ENCODE peak calls at places on chromosomes 6 and 20, in ten cellular contexts. Y is RWPE1, L is ACHN, C is GM19239, T is activated T-cell treated with anti-CD3 and anti-CD28 coated beads for 24 hours, P is AG04449, D is HepG2, S is SJSA1, B is PC-3, R is H1. M is an unnamed sample.

GRCh38 chr6:76615395-76615794 is 542.9 kb upstream of the IMPG1 start:
- DNase-seq in S (no peak), R (no peak), T (no peak), C (no peak), P (no peak), Y (no peak), B (no peak), D (no peak), L (no peak), M (no peak)

GRCh38 chr20:963795-964194 is 38.3 kb downstream of the RSPO4 start:
- DNase-seq in C (no peak), R (no peak), P (no peak), B (no peak), T (no peak), S (no peak), Y (no peak), D (no peak), L (no peak), M (no peak)

GRCh38 chr20:53748176-53748575 is 154.5 kb upstream of the ZNF217 start:
- DNase-seq in Y (peak; percentile 81), D (no peak), R (no peak), P (no peak), C (no peak), T (no peak), S (no peak), B (peak; percentile 99), L (peak; percentile 79), M (no peak)

GRCh38 chr6:168155193-168155592 is 76.2 kb upstream of the FRMD1 start:
- DNase-seq in Y (peak; percentile 35), S (no peak), T (no peak), D (no peak), B (peak; percentile 2), R (no peak), C (no peak), P (peak; percentile 45), L (no peak), M (no peak)

GRCh38 chr20:19769516-19769915 is 11.5 kb downstream of the RIN2 start:
- DNase-seq in D (no peak), Y (no peak), B (no peak), S (no peak), L (no peak), P (no peak), C (no peak), R (no peak), T (no peak), M (no peak)

GRCh38 chr6:132741281-132741680 is 16.4 kb downstream of the VNN2 start:
- DNase-seq in S (no peak), B (no peak), D (no peak), Y (no peak), P (no peak), R (no peak), T (no peak), L (no peak), C (no peak), M (no peak)

GRCh38 chr20:37640600-37641561 is 52.9 kb upstream of the CTNNBL1 start:
- DNase-seq in B (peak; percentile 59), R (no peak), P (no peak), T (no peak), L (peak; percentile 25), D (no peak), C (no peak), S (no peak), Y (peak; percentile 36), M (no peak)

GRCh38 chr20:36305602-36306556 is at the start of gene DLGAP4:
- DNase-seq in S (no peak), B (no peak), P (no peak), C (no peak), L (no peak), Y (no peak), R (peak; percentile 65), D (no peak), T (no peak), M (no peak)

GRCh38 chr6:95099410-95099809 is 477.9 kb upstream of the MANEA start:
- DNase-seq in B (no peak), C (no peak), P (no peak), R (no peak), L (no peak), S (no peak), T (no peak), D (no peak), Y (no peak), M (no peak)

GRCh38 chr6:47335456-47335855 is 25.8 kb upstream of the TNFRSF21 start:
- DNase-seq in P (no peak), Y (no peak), R (no peak), C (peak; percentile 12), S (no peak), T (no peak), L (no peak), B (no peak), D (no peak), M (no peak)

GRCh38 chr6:170000071-170000843 is 248.8 kb downstream of the ERMARD start:
- DNase-seq in S (no peak), D (no peak), Y (no peak), B (no peak), C (no peak), L (no peak), P (no peak), R (no peak), T (no peak), M (no peak)

GRCh38 chr20:49887251-49887827 is 28.0 kb downstream of the SPATA2 start:
- DNase-seq in D (no peak), B (no peak), R (no peak), C (no peak), T (no peak), Y (no peak), L (peak; percentile 14), P (no peak), S (no peak), M (no peak)

GRCh38 chr6:138691595-138692057 is 81.9 kb upstream of the CCDC28A start:
- DNase-seq in S (no peak), Y (peak; percentile 43), R (no peak), D (peak; percentile 45), L (peak; percentile 51), P (peak; percentile 60), B (peak; percentile 56), T (no peak), C (no peak), M (no peak)

GRCh38 chr6:19921821-19922220 is 84.7 kb downstream of the ID4 start:
- DNase-seq in R (no peak), D (no peak), P (no peak), B (no peak), T (no peak), L (no peak), S (no peak), Y (no peak), C (no peak), M (peak; percentile 31)

GRCh38 chr6:112437053-112437452 is 89.9 kb downstream of the RFPL4B start:
- DNase-seq in B (no peak), Y (no peak), S (no peak), L (no peak), T (no peak), C (no peak), D (no peak), P (no peak), R (no peak), M (no peak)

GRCh38 chr20:51966296-51966971 is 164.1 kb upstream of the SALL4 start:
- DNase-seq in P (no peak), D (peak; percentile 84), R (peak; percentile 75), S (peak; percentile 62), C (peak; percentile 26), L (peak; percentile 66), Y (peak; percentile 57), B (peak; percentile 95), T (peak; percentile 1), M (peak; percentile 60)

GRCh38 chr6:150857062-150857905 is 8.2 kb upstream of the MTHFD1L start:
- DNase-seq in C (no peak), P (peak; percentile 98), S (peak; percentile 95), D (peak; percentile 15), Y (peak; percentile 82), L (peak; percentile 86), T (no peak), R (no peak), B (peak; percentile 92), M (no peak)

GRCh38 chr6:66183982-66184555 is 477.0 kb upstream of the EYS start:
- DNase-seq in L (no peak), T (no peak), P (no peak), R (no peak), S (no peak), C (no peak), Y (no peak), B (peak; percentile 11), D (no peak), M (no peak)

GRCh38 chr6:31399589-31400466 is 3.6 kb upstream of the MICA start:
- DNase-seq in T (peak; percentile 39), Y (peak; percentile 85), L (peak; percentile 89), R (peak; percentile 87), C (peak; percentile 29), S (peak; percentile 97), P (peak; percentile 41), B (peak; percentile 90), D (peak; percentile 84), M (no peak)

GRCh38 chr20:64001607-64002011 is 20.7 kb downstream of the PRPF6 start:
- DNase-seq in P (no peak), L (no peak), D (no peak), T (no peak), S (no peak), Y (no peak), B (no peak), R (no peak), C (no peak), M (no peak)

GRCh38 chr6:103409475-103409874 is 1450.2 kb downstream of the HACE1 start:
- DNase-seq in B (no peak), D (no peak), R (no peak), Y (no peak), C (no peak), T (no peak), L (no peak), P (no peak), S (no peak), M (no peak)

GRCh38 chr20:51318058-51318960 is 224.2 kb downstream of the NFATC2 start:
- DNase-seq in P (no peak), S (no peak), D (peak; percentile 47), L (peak; percentile 16), C (no peak), B (peak; percentile 52), T (peak; percentile 22), R (peak; percentile 98), Y (peak; percentile 34), M (peak; percentile 35)

GRCh38 chr20:34536798-34537394 is 20.7 kb downstream of the DYNLRB1 start:
- DNase-seq in C (no peak), L (no peak), R (peak; percentile 77), T (peak; percentile 20), B (no peak), D (peak; percentile 41), Y (no peak), P (no peak), S (no peak), M (peak; percentile 26)

GRCh38 chr6:133341607-133342158 is 100.5 kb downstream of the EYA4 start:
- DNase-seq in B (peak; percentile 83), P (peak; percentile 23), T (no peak), D (peak; percentile 66), S (no peak), L (no peak), Y (peak; percentile 22), R (no peak), C (no peak), M (no peak)

M was measured in NCI-H1930.